ENCODE peak calls at places on chromosomes 1 and 21, in seven cellular contexts. F is IMR-90, J is activated B cell treated with CpG ODN at 0.5 μM for 24 hours, K is Calu3, P is adrenal gland, H is H9, U is uterus. C is an unnamed sample.

GRCh38 chr1:87325982-87326738 is 2.5 kb upstream of the LMO4 start:
- DNase-seq in J (no peak), K (peak), U (peak), P (peak), H (peak), F (peak), C (no peak)

GRCh38 chr1:233441981-233442380 is 114.5 kb downstream of the MAP3K21 start:
- DNase-seq in F (no peak), P (no peak), U (no peak), K (no peak), J (no peak), H (no peak), C (no peak)

GRCh38 chr1:153343040-153343681 is 5.5 kb downstream of the PGLYRP4 start:
- DNase-seq in K (no peak), U (no peak), H (no peak), P (no peak), J (no peak), F (no peak), C (no peak)

GRCh38 chr1:89489037-89489729 is 35.4 kb upstream of the LRRC8B start:
- DNase-seq in F (peak), K (no peak), J (no peak), U (no peak), P (no peak), H (no peak), C (no peak)

GRCh38 chr1:86085741-86086411 is 70.7 kb downstream of the COL24A1 start:
- DNase-seq in H (no peak), F (no peak), U (no peak), P (no peak), K (no peak), J (no peak), C (no peak)

GRCh38 chr1:58785424-58786058 is 1.7 kb upstream of the JUN start:
- DNase-seq in J (peak), P (peak), H (peak), U (peak), F (peak), K (peak), C (peak)

GRCh38 chr1:202580604-202581003 is 129.7 kb downstream of the SYT2 start:
- DNase-seq in H (no peak), P (no peak), F (no peak), K (no peak), J (no peak), U (no peak), C (no peak)

GRCh38 chr1:90417139-90417538 is 300.0 kb downstream of the BARHL2 start:
- DNase-seq in H (no peak), P (no peak), J (no peak), F (no peak), U (no peak), K (no peak), C (no peak)

GRCh38 chr1:48758976-48759375 is 17.7 kb downstream of the BEND5 start:
- DNase-seq in K (no peak), U (no peak), H (no peak), F (no peak), P (no peak), J (no peak), C (no peak)

GRCh38 chr1:85553936-85554335 is 26.6 kb upstream of the CCN1 start:
- DNase-seq in F (no peak), J (no peak), H (no peak), P (no peak), K (no peak), U (no peak), C (no peak)

GRCh38 chr21:33078907-33079582 is 9.1 kb downstream of the OLIG1 start:
- DNase-seq in K (peak), P (no peak), F (peak), J (no peak), U (no peak), H (no peak), C (no peak)

GRCh38 chr1:45834689-45835088 is 31.3 kb downstream of the MAST2 start:
- DNase-seq in P (no peak), J (no peak), F (no peak), K (no peak), H (no peak), U (no peak), C (no peak)

GRCh38 chr1:17640411-17640810 is 100.9 kb downstream of the ARHGEF10L start:
- DNase-seq in K (no peak), F (no peak), P (no peak), H (no peak), J (no peak), U (no peak), C (no peak)

GRCh38 chr21:46255758-46256337 is 27.3 kb upstream of the LSS start:
- DNase-seq in P (no peak), H (no peak), F (no peak), K (no peak), U (no peak), J (no peak), C (no peak)

GRCh38 chr1:245353411-245353810 is 198.6 kb downstream of the KIF26B start:
- DNase-seq in K (no peak), F (no peak), H (no peak), J (no peak), P (no peak), U (no peak), C (no peak)

GRCh38 chr1:27235827-27236226 is 1.4 kb downstream of the WDTC1 start:
- DNase-seq in K (no peak), U (no peak), F (peak), H (no peak), P (no peak), J (no peak), C (no peak)

GRCh38 chr1:104163912-104164476 is 414.3 kb downstream of the AMY1C start:
- DNase-seq in U (no peak), J (no peak), P (no peak), F (no peak), K (no peak), H (no peak), C (no peak)

GRCh38 chr21:45367402-45368351 is 37.3 kb upstream of the COL18A1 start:
- DNase-seq in U (no peak), F (no peak), J (no peak), H (no peak), P (no peak), K (no peak), C (no peak)

GRCh38 chr1:116987256-116987555 is 14.4 kb upstream of the CD101 start:
- DNase-seq in U (no peak), H (no peak), P (no peak), J (no peak), F (no peak), K (no peak), C (no peak)

GRCh38 chr21:14875704-14876364 is 189.0 kb downstream of the NRIP1 start:
- DNase-seq in U (no peak), F (no peak), P (no peak), J (no peak), H (no peak), K (peak), C (no peak)

GRCh38 chr21:41477641-41478318 is 30.2 kb downstream of the TMPRSS2 start:
- DNase-seq in F (no peak), J (no peak), K (no peak), U (no peak), P (no peak), H (peak), C (no peak)

GRCh38 chr1:92968138-92969032 is 7.1 kb upstream of the DIPK1A start:
- DNase-seq in H (no peak), U (no peak), J (no peak), F (no peak), K (peak), P (no peak), C (no peak)

GRCh38 chr1:222095606-222096475 is 354.0 kb upstream of the DUSP10 start:
- DNase-seq in H (peak), F (no peak), K (peak), J (no peak), P (peak), U (no peak), C (no peak)

GRCh38 chr1:85495556-85495955 is 30.6 kb upstream of the DDAH1 start:
- DNase-seq in F (peak), H (no peak), P (no peak), J (no peak), K (peak), U (no peak), C (no peak)

GRCh38 chr1:11070876-11071275 is 11.1 kb upstream of the SRM start:
- DNase-seq in U (no peak), K (no peak), P (peak), F (no peak), H (no peak), J (no peak), C (no peak)

GRCh38 chr1:98979463-98979862 is 25.2 kb downstream of the PLPPR5 start:
- DNase-seq in K (no peak), P (no peak), U (no peak), H (no peak), F (no peak), J (no peak), C (no peak)

GRCh38 chr1:22916469-22916817 is 56.2 kb downstream of the LACTBL1 start:
- DNase-seq in U (no peak), H (no peak), F (no peak), K (no peak), P (no peak), J (no peak), C (no peak)

GRCh38 chr1:71080178-71080781 is 555 bp downstream of the ZRANB2 start:
- DNase-seq in H (no peak), J (no peak), F (peak), K (no peak), P (no peak), U (no peak), C (no peak)

GRCh38 chr1:185610954-185611353 is 123.2 kb upstream of the HMCN1 start:
- DNase-seq in F (no peak), J (no peak), H (no peak), U (no peak), P (no peak), K (no peak), C (no peak)

GRCh38 chr1:94286864-94287437 is 49.6 kb upstream of the ARHGAP29 start:
- DNase-seq in U (no peak), F (no peak), H (no peak), P (no peak), J (no peak), K (no peak), C (no peak)

GRCh38 chr1:32023351-32023750 is 9.7 kb downstream of the KHDRBS1 start:
- DNase-seq in H (no peak), K (no peak), P (no peak), U (no peak), J (no peak), F (no peak), C (no peak)

GRCh38 chr1:31712625-31713024 is 8.8 kb upstream of the COL16A1 start:
- DNase-seq in U (peak), K (peak), P (peak), F (peak), J (no peak), H (no peak), C (no peak)

GRCh38 chr1:92134331-92134730 is 54.2 kb downstream of the BTBD8 start:
- DNase-seq in P (no peak), F (no peak), K (no peak), J (no peak), U (no peak), H (no peak), C (no peak)

GRCh38 chr1:165068716-165069115 is 287.8 kb downstream of the LMX1A start:
- DNase-seq in F (no peak), J (no peak), P (no peak), K (no peak), H (no peak), U (no peak), C (no peak)

GRCh38 chr1:34898220-34898820 is 31.1 kb downstream of the DLGAP3 start:
- DNase-seq in K (peak), F (no peak), J (no peak), H (no peak), P (peak), U (no peak), C (no peak)

GRCh38 chr1:34900775-34901502 is 28.5 kb downstream of the DLGAP3 start:
- DNase-seq in J (no peak), P (no peak), F (no peak), H (no peak), U (no peak), K (no peak), C (no peak)

GRCh38 chr1:34899906-34900305 is 29.5 kb downstream of the DLGAP3 start:
- DNase-seq in H (no peak), K (no peak), F (no peak), U (no peak), J (no peak), P (no peak), C (no peak)

GRCh38 chr1:34899471-34899870 is 30.0 kb downstream of the DLGAP3 start:
- DNase-seq in F (no peak), K (no peak), H (no peak), J (no peak), U (no peak), P (peak), C (no peak)

DNA sequence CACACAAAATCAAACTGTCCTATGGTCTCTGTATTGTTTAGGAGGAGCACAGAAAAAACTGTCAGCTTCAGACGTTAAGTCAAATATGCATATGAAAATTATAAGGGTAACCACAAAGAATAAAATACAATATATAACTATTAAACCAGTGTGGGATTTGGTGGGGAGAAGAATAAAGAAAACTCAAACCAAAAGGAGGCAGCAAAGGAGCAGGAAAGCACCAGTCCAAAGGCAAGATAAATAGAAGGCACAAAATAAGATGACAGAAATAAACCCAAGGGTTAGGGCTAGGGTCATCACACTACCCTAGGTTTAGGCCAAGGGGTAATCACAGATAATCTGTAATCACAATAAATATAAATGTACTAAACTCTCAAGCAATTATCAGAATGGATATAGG is 32.8 kb downstream of the DLGAP3 start:
- DNase-seq in F (no peak), J (no peak), H (no peak), P (no peak), U (no peak), K (no peak), C (no peak)
- TF ChIP-seq CTCF in F (peak), J (no peak), H (peak), P (peak), U (no peak), K (no peak), C (no peak)

GRCh38 chr1:34266127-34266951 is 89.6 kb downstream of the C1orf94 start:
- DNase-seq in K (no peak), U (no peak), H (peak), F (no peak), J (no peak), P (no peak), C (no peak)
- TF ChIP-seq CTCF in K (no peak), U (no peak), H (no peak), F (no peak), J (no peak), P (no peak), C (no peak)

GRCh38 chr1:110686188-110686587 is 11.4 kb upstream of the KCNA3 start:
- DNase-seq in F (no peak), H (no peak), K (no peak), U (no peak), J (no peak), P (no peak), C (no peak)
- TF ChIP-seq CTCF in F (no peak), H (no peak), K (no peak), U (no peak), J (no peak), P (no peak), C (no peak)

GRCh38 chr1:154970631-154971340 is at the start of gene SHC1:
- DNase-seq in K (peak), U (peak), H (peak), F (peak), P (peak), J (no peak), C (peak)
- TF ChIP-seq CTCF in K (no peak), U (no peak), H (no peak), F (no peak), P (no peak), J (no peak), C (no peak)

GRCh38 chr1:231639819-231640218 is 13.2 kb downstream of the DISC1 start:
- DNase-seq in F (peak), J (no peak), P (no peak), U (no peak), K (no peak), H (no peak), C (no peak)

GRCh38 chr1:231642600-231643332 is 16.2 kb downstream of the DISC1 start:
- DNase-seq in K (no peak), F (no peak), P (no peak), J (no peak), U (no peak), H (no peak), C (no peak)

GRCh38 chr1:231636157-231636556 is 9.6 kb downstream of the DISC1 start:
- DNase-seq in H (no peak), P (peak), U (no peak), K (no peak), F (peak), J (no peak), C (no peak)

GRCh38 chr1:231634302-231635013 is 7.9 kb downstream of the DISC1 start:
- DNase-seq in F (no peak), J (no peak), H (no peak), P (no peak), U (no peak), K (no peak), C (no peak)

DNA sequence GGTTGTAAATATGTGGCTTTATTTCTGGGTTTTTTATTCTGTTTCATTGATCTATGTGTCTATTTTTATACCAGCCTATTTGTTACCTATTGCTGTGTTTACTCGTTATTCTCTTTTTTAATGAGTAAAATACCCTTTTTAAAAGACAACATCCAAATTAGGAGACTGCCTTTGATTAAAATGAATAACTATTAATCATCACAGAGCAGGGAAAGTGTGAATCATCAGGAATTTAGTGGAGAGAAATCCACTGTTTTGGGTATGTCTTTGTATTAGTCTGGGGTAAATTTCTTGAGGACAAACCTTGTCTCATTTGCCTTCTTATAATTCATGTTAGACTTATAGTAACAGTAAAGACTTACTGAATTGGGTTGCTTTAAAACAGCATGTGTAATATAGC is 12.1 kb downstream of the DISC1 start:
- DNase-seq in K (no peak), J (no peak), F (no peak), U (no peak), P (no peak), H (no peak), C (no peak)
- TF ChIP-seq CTCF in K (no peak), J (no peak), F (no peak), U (no peak), P (no peak), H (no peak), C (no peak)

GRCh38 chr1:1430114-1430982 is 5.1 kb upstream of the VWA1 start:
- DNase-seq in J (no peak), H (peak), F (peak), P (peak), K (peak), U (peak), C (no peak)
- TF ChIP-seq CTCF in J (no peak), H (peak), F (peak), P (peak), K (no peak), U (peak), C (no peak)

DNA sequence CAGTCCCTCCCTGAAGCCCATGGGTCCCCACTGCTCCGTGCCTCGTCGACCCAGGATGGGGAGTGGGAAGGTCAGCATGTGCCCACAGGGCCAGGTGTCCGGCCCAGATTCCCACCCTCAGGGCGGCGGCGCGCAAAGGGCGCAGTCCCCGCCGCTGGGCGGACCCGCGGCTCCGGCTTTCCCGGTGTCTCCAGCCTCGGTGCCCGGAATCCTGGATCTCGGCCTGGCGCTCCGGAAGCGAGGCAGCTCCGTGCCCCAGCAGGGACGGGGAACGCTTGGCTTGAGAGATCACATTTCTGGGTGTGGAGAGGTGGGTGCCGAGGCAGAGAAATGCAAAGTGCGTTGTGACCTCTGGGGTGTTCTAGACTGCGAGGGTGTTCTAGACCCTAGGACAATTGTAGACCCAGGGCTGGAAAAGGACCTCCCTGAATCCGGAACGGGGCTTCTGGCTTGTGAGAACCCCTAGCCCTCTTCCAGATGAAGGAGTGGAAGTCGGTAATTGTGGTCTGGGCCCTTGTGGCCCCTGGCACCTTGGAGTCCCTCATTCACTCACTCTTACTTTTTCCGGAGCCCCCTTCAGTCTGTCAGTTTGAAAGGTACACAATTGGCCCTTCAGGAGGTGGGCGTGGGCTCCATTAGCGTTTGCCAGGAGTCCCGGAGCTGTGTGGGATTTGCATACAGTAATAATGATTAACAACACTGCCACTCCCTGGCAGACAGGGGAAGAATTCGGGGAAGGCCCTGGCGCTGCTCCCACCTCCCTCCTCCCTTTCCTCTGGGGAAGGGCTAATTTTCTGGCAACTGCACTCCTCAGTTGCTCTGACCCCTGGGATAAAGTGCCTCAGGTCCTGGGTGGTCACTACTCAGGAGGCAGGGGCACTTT is 1.7 kb upstream of the KCND3 start:
- DNase-seq in F (no peak), U (peak), J (no peak), K (peak), H (peak), P (peak), C (peak)
- TF ChIP-seq CTCF in F (peak), U (peak), J (no peak), K (no peak), H (peak), P (no peak), C (no peak)

GRCh38 chr1:43036457-43036827 is 77.8 kb upstream of the SLC2A1 start:
- DNase-seq in J (no peak), F (peak), K (no peak), P (no peak), U (no peak), H (no peak), C (no peak)
- TF ChIP-seq CTCF in J (no peak), F (no peak), K (no peak), P (no peak), U (no peak), H (no peak), C (no peak)